ENCODE peak calls at places on chromosomes 13 and 19, in four cellular contexts. O is H9, V is neuronal stem cell, Z is H1. T is an unnamed sample.

GRCh38 chr13:41137951-41138350 is 5.3 kb upstream of the KBTBD6 start:
- DNase-seq in O (no peak), V (no peak), Z (no peak), T (peak; percentile 88)

GRCh38 chr19:19637523-19638251 is 5.8 kb downstream of the GMIP start:
- DNase-seq in O (peak; percentile 92), V (no peak), Z (peak; percentile 97), T (no peak)

GRCh38 chr19:35592226-35592625 is 6.3 kb downstream of the PMIS2 start:
- DNase-seq in O (peak; percentile 64), V (peak; percentile 17), Z (peak; percentile 53), T (peak; percentile 49)

GRCh38 chr19:30320916-30321315 is 51.3 kb upstream of the ZNF536 start:
- DNase-seq in O (no peak), V (no peak), Z (no peak), T (no peak)

GRCh38 chr13:67223024-67223423 is 7.1 kb downstream of the PCDH9 start:
- DNase-seq in O (no peak), V (no peak), Z (no peak), T (no peak)

GRCh38 chr13:37442996-37443395 is 155.6 kb downstream of the POSTN start:
- DNase-seq in O (no peak), V (no peak), Z (no peak), T (no peak)

GRCh38 chr13:102913924-102914628 is 68.2 kb downstream of the ERCC5 start:
- DNase-seq in O (no peak), V (no peak), Z (no peak), T (no peak)

GRCh38 chr13:40668335-40668734 is 1.9 kb upstream of the FOXO1 start:
- DNase-seq in O (peak; percentile 64), V (no peak), Z (no peak), T (no peak)

GRCh38 chr19:31289976-31290375 is 59.3 kb downstream of the TSHZ3 start:
- DNase-seq in O (no peak), V (no peak), Z (no peak), T (no peak)

GRCh38 chr13:26628706-26629105 is 71.2 kb downstream of the WASF3 start:
- DNase-seq in O (peak; percentile 42), V (no peak), Z (no peak), T (peak; percentile 17)

GRCh38 chr19:32824906-32825608 is 44.5 kb downstream of the SLC7A9 start:
- DNase-seq in O (no peak), V (peak; percentile 33), Z (no peak), T (peak; percentile 15)

GRCh38 chr19:46350758-46351159 is 3.9 kb downstream of the PPP5C start:
- DNase-seq in O (no peak), V (no peak), Z (no peak), T (no peak)

GRCh38 chr13:27985600-27985999 is 2.9 kb downstream of the URAD start:
- DNase-seq in O (no peak), V (no peak), Z (no peak), T (no peak)

GRCh38 chr19:2478324-2478755 is 2.4 kb downstream of the GADD45B start:
- DNase-seq in O (no peak), V (no peak), Z (peak; percentile 72), T (peak; percentile 79)

GRCh38 chr19:13882419-13882795 is 5.5 kb downstream of the NANOS3 start:
- DNase-seq in O (no peak), V (no peak), Z (no peak), T (no peak)

GRCh38 chr13:85278851-85279250 is 520.4 kb downstream of the SLITRK6 start:
- DNase-seq in O (no peak), V (no peak), Z (no peak), T (no peak)

GRCh38 chr13:109743706-109744453 is 42.5 kb downstream of the IRS2 start:
- DNase-seq in O (peak; percentile 43), V (no peak), Z (no peak), T (peak; percentile 93)

GRCh38 chr19:2612619-2613249 is 89.8 kb downstream of the GNG7 start:
- DNase-seq in O (no peak), V (no peak), Z (no peak), T (peak; percentile 96)

GRCh38 chr13:24861617-24862362 is 97.8 kb downstream of the RNF17 start:
- DNase-seq in O (no peak), V (no peak), Z (no peak), T (no peak)

GRCh38 chr19:3062165-3063105 is at the start of gene TLE5:
- DNase-seq in O (no peak), V (no peak), Z (peak; percentile 56), T (peak; percentile 74)

GRCh38 chr19:42407816-42408175 is 17.7 kb upstream of the CNFN start:
- DNase-seq in O (no peak), V (no peak), Z (no peak), T (no peak)

GRCh38 chr19:43596842-43597461 is 557 bp downstream of the ZNF576 start:
- DNase-seq in O (no peak), V (no peak), Z (no peak), T (no peak)

GRCh38 chr19:39497850-39498261 is 891 bp upstream of the DLL3 start:
- DNase-seq in O (peak; percentile 95), V (peak; percentile 60), Z (peak; percentile 85), T (no peak)

GRCh38 chr13:102654786-102655185 is 40.1 kb downstream of the METTL21C start:
- DNase-seq in O (no peak), V (peak; percentile 11), Z (no peak), T (no peak)

GRCh38 chr13:19725320-19725719 is 57.4 kb downstream of the PSPC1 start:
- DNase-seq in O (no peak), V (no peak), Z (no peak), T (no peak)

GRCh38 chr13:112685856-112686255 is 4.0 kb upstream of the ATP11A start:
- DNase-seq in O (peak; percentile 7), V (no peak), Z (no peak), T (peak; percentile 69)

GRCh38 chr19:40471111-40471510 is 4.3 kb downstream of the SPTBN4 start:
- DNase-seq in O (no peak), V (no peak), Z (no peak), T (no peak)

GRCh38 chr19:38836438-38837303 is 5.1 kb upstream of the ECH1 start:
- DNase-seq in O (no peak), V (no peak), Z (no peak), T (peak; percentile 89)

GRCh38 chr19:54448037-54448773 is 794 bp upstream of the LENG8 start:
- DNase-seq in O (peak; percentile 58), V (no peak), Z (peak; percentile 62), T (peak; percentile 82)

DNA sequence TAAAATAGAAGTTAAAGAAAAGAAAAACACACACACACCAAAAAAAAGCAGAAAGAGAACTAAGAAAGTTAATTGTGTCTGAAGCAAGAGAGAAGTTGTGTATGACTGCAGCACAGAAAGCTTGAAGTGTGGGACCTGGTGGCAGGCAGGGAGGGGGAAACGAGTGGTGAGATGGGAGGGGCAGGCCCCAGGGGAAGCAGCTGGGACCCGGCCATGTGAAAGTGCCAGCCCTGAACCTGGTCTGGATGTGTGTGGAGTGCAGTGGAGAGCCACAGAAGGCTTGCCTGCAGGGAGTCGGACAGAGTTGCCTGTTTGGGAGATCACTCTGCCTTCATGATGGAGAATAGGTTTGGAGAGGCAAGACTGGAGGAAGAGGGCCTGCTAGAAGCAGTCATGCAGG is 199.0 kb downstream of the GGACT start:
- DNase-seq in O (no peak), V (no peak), Z (no peak), T (no peak)
- H2BK12ac ChIP-seq in O (no peak overlapping the region), V (no peak overlapping the region), Z (no peak overlapping the region), T (no peak overlapping the region)

GRCh38 chr13:98546402-98546801 is 30.5 kb downstream of the STK24 start:
- DNase-seq in O (no peak), V (no peak), Z (no peak), T (no peak)
- H2BK12ac ChIP-seq in O (no peak overlapping the region), V (no peak overlapping the region), Z (no peak overlapping the region), T (no peak overlapping the region)

GRCh38 chr19:7679017-7679720 is 1.5 kb upstream of the TRAPPC5 start:
- DNase-seq in O (no peak), V (no peak), Z (no peak), T (peak; percentile 38)

GRCh38 chr19:7681336-7682174 is 922 bp downstream of the TRAPPC5 start:
- DNase-seq in O (peak; percentile 88), V (peak; percentile 67), Z (peak; percentile 82), T (peak; percentile 81)

GRCh38 chr19:7679771-7680605 is 645 bp upstream of the TRAPPC5 start:
- DNase-seq in O (no peak), V (no peak), Z (no peak), T (no peak)

GRCh38 chr19:7682175-7682855 is 1.7 kb downstream of the TRAPPC5 start:
- DNase-seq in O (peak; percentile 72), V (no peak), Z (no peak), T (no peak)

GRCh38 chr19:7680606-7681335 is at the start of gene TRAPPC5:
- DNase-seq in O (peak; percentile 89), V (peak; percentile 87), Z (peak; percentile 93), T (peak; percentile 92)
- H2BK12ac ChIP-seq in O (no peak within 1 kb of the TSS), V (peak within 1 kb of the TSS; percentile 97), Z (peak within 1 kb of the TSS; percentile 4), T (no peak within 1 kb of the TSS)

GRCh38 chr13:76462003-76462402 is 424.2 kb downstream of the KCTD12 start:
- DNase-seq in O (no peak), V (no peak), Z (no peak), T (no peak)

GRCh38 chr13:76463314-76463713 is 422.9 kb downstream of the KCTD12 start:
- DNase-seq in O (no peak), V (no peak), Z (no peak), T (no peak)
- H2BK12ac ChIP-seq in O (no peak overlapping the region), V (no peak overlapping the region), Z (no peak overlapping the region), T (no peak overlapping the region)

T was measured in trophoblast cell.